ENCODE peak calls at places on chromosomes 6 and 20, in four cellular contexts. U is HepG2, Z is SK-N-SH, F is HCT116. A is an unnamed sample.
A peak's percentile ranks its signal among the peaks of the same experiment; 100 is the strongest.

GRCh38 chr6:140382351-140382750 is 1007.9 kb upstream of the CITED2 start:
- DNase-seq in U (no peak), Z (no peak), F (no peak), A (no peak)

GRCh38 chr6:43838276-43839036 is 68.4 kb downstream of the VEGFA start:
- DNase-seq in U (peak; percentile 41), Z (peak; percentile 62), F (peak; percentile 22), A (peak; percentile 73)

GRCh38 chr6:143872211-143872610 is 7.9 kb downstream of the ZC2HC1B start:
- DNase-seq in U (no peak), Z (no peak), F (no peak), A (no peak)

GRCh38 chr20:35988910-35989463 is 20.6 kb downstream of the CNBD2 start:
- DNase-seq in U (no peak), Z (no peak), F (no peak), A (no peak)

GRCh38 chr20:884983-885952 is 30.9 kb downstream of the ANGPT4 start:
- DNase-seq in U (no peak), Z (no peak), F (no peak), A (peak; percentile 16)

GRCh38 chr20:50249447-50250388 is 59.1 kb downstream of the CEBPB start:
- DNase-seq in U (no peak), Z (no peak), F (no peak), A (no peak)

GRCh38 chr6:13678255-13678983 is 33.2 kb downstream of the RANBP9 start:
- DNase-seq in U (peak; percentile 30), Z (no peak), F (no peak), A (peak; percentile 78)

GRCh38 chr6:46781478-46782378 is 11.5 kb upstream of the MEP1A start:
- DNase-seq in U (peak; percentile 67), Z (peak; percentile 31), F (peak; percentile 58), A (peak; percentile 51)

GRCh38 chr6:39114395-39114706 is 635 bp downstream of the SAYSD1 start:
- DNase-seq in U (no peak), Z (no peak), F (no peak), A (no peak)

GRCh38 chr6:169982461-169983386 is 231.3 kb downstream of the ERMARD start:
- DNase-seq in U (no peak), Z (no peak), F (no peak), A (no peak)

GRCh38 chr20:18272451-18272850 is 15.9 kb upstream of the ZNF133 start:
- DNase-seq in U (peak; percentile 73), Z (no peak), F (no peak), A (peak; percentile 55)

GRCh38 chr6:25014806-25015560 is 79.2 kb upstream of the RIPOR2 start:
- DNase-seq in U (no peak), Z (peak; percentile 55), F (no peak), A (no peak)

GRCh38 chr6:119887671-119888070 is 538.1 kb upstream of the MAN1A1 start:
- DNase-seq in U (no peak), Z (no peak), F (no peak), A (no peak)

GRCh38 chr6:105102186-105102585 is 77.6 kb downstream of the POPDC3 start:
- DNase-seq in U (no peak), Z (no peak), F (no peak), A (no peak)

GRCh38 chr20:17625246-17626051 is 55.6 kb downstream of the DSTN start:
- DNase-seq in U (no peak), Z (peak; percentile 19), F (no peak), A (no peak)

GRCh38 chr6:102051720-102052119 is 658.2 kb downstream of the GRIK2 start:
- DNase-seq in U (no peak), Z (no peak), F (no peak), A (no peak)

GRCh38 chr20:46545077-46545826 is 5.2 kb downstream of the OCSTAMP start:
- DNase-seq in U (no peak), Z (no peak), F (no peak), A (no peak)

GRCh38 chr6:166007349-166008263 is 160.0 kb downstream of the TBXT start:
- DNase-seq in U (no peak), Z (peak; percentile 55), F (no peak), A (no peak)

GRCh38 chr6:44925100-44925739 is 402.9 kb upstream of the RUNX2 start:
- DNase-seq in U (peak; percentile 44), Z (peak; percentile 27), F (no peak), A (peak; percentile 63)

GRCh38 chr6:26472549-26473245 is 14.9 kb downstream of the BTN2A1 start:
- DNase-seq in U (no peak), Z (no peak), F (no peak), A (no peak)

GRCh38 chr6:155177369-155177961 is 86.3 kb upstream of the CLDN20 start:
- DNase-seq in U (peak; percentile 72), Z (peak; percentile 45), F (peak; percentile 61), A (peak; percentile 50)

GRCh38 chr20:17648782-17649730 is 33.0 kb downstream of the RRBP1 start:
- DNase-seq in U (no peak), Z (peak; percentile 53), F (no peak), A (peak; percentile 13)

GRCh38 chr6:133435065-133435728 is 194.0 kb downstream of the EYA4 start:
- DNase-seq in U (no peak), Z (no peak), F (no peak), A (no peak)

GRCh38 chr6:137761487-137761886 is 105.6 kb upstream of the TNFAIP3 start:
- DNase-seq in U (no peak), Z (no peak), F (no peak), A (no peak)

GRCh38 chr6:11711644-11711993 is 67.0 kb downstream of the ADTRP start:
- DNase-seq in U (no peak), Z (no peak), F (no peak), A (no peak)

GRCh38 chr6:89299451-89299850 is 15.6 kb downstream of the GABRR2 start:
- DNase-seq in U (no peak), Z (no peak), F (peak; percentile 21), A (no peak)

GRCh38 chr20:62378215-62378614 is 8.7 kb upstream of the RPS21 start:
- DNase-seq in U (no peak), Z (no peak), F (no peak), A (no peak)

GRCh38 chr6:163383912-163384311 is 30.6 kb upstream of the QKI start:
- DNase-seq in U (no peak), Z (no peak), F (peak; percentile 32), A (no peak)

GRCh38 chr20:57482148-57482547 is 42.8 kb downstream of the CTCFL start:
- DNase-seq in U (no peak), Z (no peak), F (no peak), A (no peak)

GRCh38 chr6:89258912-89259311 is 41.8 kb upstream of the GABRR1 start:
- DNase-seq in U (no peak), Z (no peak), F (no peak), A (no peak)

GRCh38 chr6:32947552-32948465 is 5.1 kb downstream of the HLA-DMA start:
- DNase-seq in U (peak; percentile 58), Z (peak; percentile 21), F (peak; percentile 48), A (peak; percentile 62)

GRCh38 chr6:17714177-17714576 is 7.5 kb upstream of the NUP153 start:
- DNase-seq in U (peak; percentile 76), Z (no peak), F (no peak), A (no peak)

GRCh38 chr6:122712864-122713612 is 66.5 kb upstream of the FABP7 start:
- DNase-seq in U (no peak), Z (no peak), F (no peak), A (no peak)

GRCh38 chr6:46138281-46138680 is 8.5 kb downstream of the ENPP4 start:
- DNase-seq in U (no peak), Z (no peak), F (no peak), A (no peak)

GRCh38 chr6:154555075-154555677 is 44.7 kb upstream of the CNKSR3 start:
- DNase-seq in U (no peak), Z (peak; percentile 35), F (no peak), A (no peak)

GRCh38 chr6:11381801-11382513 is 149.5 kb upstream of the NEDD9 start:
- DNase-seq in U (no peak), Z (no peak), F (no peak), A (no peak)

GRCh38 chr20:38313676-38314075 is 9.7 kb downstream of the BPI start:
- DNase-seq in U (no peak), Z (no peak), F (no peak), A (no peak)

GRCh38 chr6:53837875-53838806 is 43.3 kb downstream of the LRRC1 start:
- DNase-seq in U (no peak), Z (no peak), F (no peak), A (no peak)
- TF ChIP-seq ELF1 in U (no peak), Z (no peak), F (no peak), A (no peak)

DNA sequence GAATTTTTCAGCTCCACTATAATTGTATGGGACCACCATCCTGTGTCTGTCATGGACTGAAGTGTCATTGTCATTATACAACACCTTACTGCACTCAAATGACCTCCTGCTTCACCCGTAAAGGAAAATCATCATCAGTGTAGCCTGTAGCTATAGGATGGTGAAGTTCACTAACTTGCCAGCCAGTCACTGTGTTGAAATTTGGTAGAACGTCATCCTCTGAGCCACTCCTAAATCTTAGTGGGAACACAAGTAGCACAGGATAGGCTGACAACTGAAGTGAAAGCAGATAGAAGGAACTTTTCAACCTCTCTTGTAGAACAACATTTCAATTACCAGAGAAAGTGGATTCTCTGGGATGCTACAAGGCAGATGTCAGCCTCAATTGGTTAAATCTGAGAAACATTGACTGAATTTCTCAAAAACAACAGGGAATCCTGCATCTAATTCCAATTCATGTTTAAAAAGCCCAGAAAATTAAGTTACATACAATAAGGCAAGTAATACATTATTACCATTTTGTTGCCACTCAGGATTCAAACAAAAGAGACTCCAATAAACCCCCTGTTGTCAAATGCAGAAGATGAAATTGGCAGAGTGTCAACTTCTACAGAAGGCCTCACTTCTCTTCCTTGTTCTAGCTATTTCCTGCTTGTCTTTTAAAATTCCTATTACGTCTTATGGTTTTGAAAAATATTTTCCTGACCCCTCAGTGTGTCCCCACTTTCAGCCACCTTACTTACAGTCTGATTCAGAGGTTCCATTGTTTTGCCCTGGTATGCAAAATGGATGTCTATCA is 647.9 kb upstream of the AGPAT4 start:
- DNase-seq in U (no peak), Z (no peak), F (no peak), A (no peak)
- TF ChIP-seq ELF1 in U (no peak), Z (no peak), F (no peak), A (no peak)

GRCh38 chr6:111874030-111874425 is 776 bp upstream of the FYN start:
- DNase-seq in U (no peak), Z (no peak), F (no peak), A (no peak)
- TF ChIP-seq ELF1 in U (no peak), Z (no peak), F (no peak), A (no peak)

GRCh38 chr6:134819858-134820495 is 129.9 kb downstream of the ALDH8A1 start:
- DNase-seq in U (no peak), Z (no peak), F (no peak), A (no peak)

GRCh38 chr6:134821397-134821796 is 128.5 kb downstream of the ALDH8A1 start:
- DNase-seq in U (no peak), Z (peak; percentile 39), F (no peak), A (no peak)

GRCh38 chr6:134822920-134823430 is 126.9 kb downstream of the ALDH8A1 start:
- DNase-seq in U (peak; percentile 82), Z (peak; percentile 77), F (peak; percentile 86), A (peak; percentile 82)

GRCh38 chr6:134823635-134824034 is 126.3 kb downstream of the ALDH8A1 start:
- DNase-seq in U (no peak), Z (no peak), F (no peak), A (no peak)

GRCh38 chr6:134821914-134822862 is 127.7 kb downstream of the ALDH8A1 start:
- DNase-seq in U (no peak), Z (peak; percentile 15), F (no peak), A (no peak)
- TF ChIP-seq ELF1 in U (no peak), Z (no peak), F (no peak), A (no peak)

GRCh38 chr6:6918216-6918983 is 189.4 kb upstream of the RREB1 start:
- DNase-seq in U (no peak), Z (no peak), F (peak; percentile 13), A (peak; percentile 35)
- TF ChIP-seq ELF1 in U (no peak), Z (no peak), F (no peak), A (no peak)